ENCODE peak calls at places on chromosomes 13 and 19, in four cellular contexts. I is CD4-positive, CD25-positive, alpha-beta regulatory T cell; V is left ventricle myocardium inferior; C is fibroblast of lung. R is an unnamed sample.

GRCh38 chr19:34932494-34932893 is 5.8 kb downstream of the ZNF30 start:
- DNase-seq in C (no peak), I (no peak), V (no peak), R (no peak)

GRCh38 chr13:40981361-40981760 is 37.8 kb downstream of the ELF1 start:
- DNase-seq in I (no peak), V (no peak), C (no peak), R (no peak)

GRCh38 chr13:111110054-111110453 is 5.1 kb upstream of the ARHGEF7 start:
- DNase-seq in V (no peak), C (no peak), I (no peak), R (no peak)

GRCh38 chr13:29924951-29925350 is 74.5 kb upstream of the UBL3 start:
- DNase-seq in I (no peak), C (no peak), V (no peak), R (no peak)

GRCh38 chr13:113954046-113954841 is 19.6 kb downstream of the C13orf46 start:
- DNase-seq in I (no peak), C (no peak), V (peak; percentile 9), R (no peak)

GRCh38 chr19:12126707-12127106 is 13.4 kb downstream of the ZNF20 start:
- DNase-seq in C (no peak), I (no peak), V (no peak), R (no peak)

GRCh38 chr13:67792151-67792665 is 562.1 kb upstream of the PCDH9 start:
- DNase-seq in V (no peak), I (no peak), C (peak; percentile 2), R (no peak)

GRCh38 chr19:41408256-41408655 is 10.6 kb downstream of the BCKDHA start:
- DNase-seq in C (no peak), V (no peak), I (no peak), R (no peak)

GRCh38 chr13:75946746-75947397 is 310.7 kb downstream of the LMO7 start:
- DNase-seq in I (no peak), V (no peak), C (no peak), R (no peak)

GRCh38 chr19:44582581-44583265 is 30.6 kb upstream of the IGSF23 start:
- DNase-seq in C (no peak), I (no peak), V (no peak), R (no peak)

GRCh38 chr19:37362733-37363132 is 8.2 kb upstream of the ZNF527 start:
- DNase-seq in V (no peak), I (no peak), C (no peak), R (no peak)

GRCh38 chr13:46559272-46559805 is 6.4 kb downstream of the LRCH1 start:
- DNase-seq in C (peak; percentile 48), I (no peak), V (no peak), R (no peak)

GRCh38 chr13:112819816-112820215 is 130.0 kb downstream of the ATP11A start:
- DNase-seq in C (no peak), V (no peak), I (no peak), R (no peak)

GRCh38 chr19:1169921-1170885 is 3.9 kb downstream of the SBNO2 start:
- DNase-seq in I (no peak), C (peak; percentile 70), V (no peak), R (no peak)

GRCh38 chr19:33630880-33631627 is 9.3 kb downstream of the CHST8 start:
- DNase-seq in C (no peak), I (no peak), V (no peak), R (no peak)

GRCh38 chr19:2282062-2282861 is at the start of gene PEAK3:
- DNase-seq in I (no peak), V (peak; percentile 87), C (peak; percentile 57), R (peak; percentile 68)

GRCh38 chr19:51749979-51750378 is 1.7 kb downstream of the FPR1 start:
- DNase-seq in V (no peak), I (no peak), C (peak; percentile 67), R (no peak)

GRCh38 chr13:48624016-48624415 is 29.7 kb upstream of the CYSLTR2 start:
- DNase-seq in V (no peak), I (no peak), C (no peak), R (no peak)
- H3K4me1 ChIP-seq in V (peaks cover 26% of the 10 kb centered on the region), I (no peaks in the 10 kb centered on the region), C (no peaks in the 10 kb centered on the region), R (no peaks in the 10 kb centered on the region)

DNA sequence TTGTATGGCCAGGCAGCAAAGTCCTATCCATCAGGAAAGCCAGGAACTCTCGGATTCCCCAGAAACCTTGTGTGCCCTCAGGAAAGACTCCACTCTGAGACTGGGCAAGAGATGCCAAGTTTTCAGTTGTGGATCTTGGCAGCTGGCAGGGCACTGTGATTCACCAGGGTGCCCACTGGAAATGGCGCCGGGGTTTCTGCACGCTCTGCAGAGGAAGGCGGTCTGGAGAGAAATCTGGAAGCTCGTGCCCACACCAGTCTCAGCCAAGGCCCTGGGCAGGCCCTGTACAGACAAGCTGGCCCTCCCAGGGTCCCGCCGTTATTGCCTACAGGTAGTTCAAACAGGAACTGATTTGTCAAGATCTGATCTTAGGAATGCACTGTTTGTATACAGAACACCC is 4.9 kb downstream of the NAPA start:
- DNase-seq in C (no peak), I (no peak), V (no peak), R (no peak)
- H3K4me1 ChIP-seq in C (peaks cover 31% of the 10 kb centered on the region), I (peaks cover 45% of the 10 kb centered on the region), V (peaks cover 97% of the 10 kb centered on the region), R (peaks cover 33% of the 10 kb centered on the region)

GRCh38 chr13:45242524-45242923 is 41.7 kb upstream of the KCTD4 start:
- DNase-seq in V (no peak), C (no peak), I (no peak), R (no peak)

GRCh38 chr13:45242070-45242469 is 41.2 kb upstream of the KCTD4 start:
- DNase-seq in C (peak; percentile 37), V (no peak), I (no peak), R (no peak)

GRCh38 chr13:45238945-45239795 is 38.3 kb upstream of the KCTD4 start:
- DNase-seq in V (no peak), C (peak; percentile 77), I (no peak), R (no peak)

DNA sequence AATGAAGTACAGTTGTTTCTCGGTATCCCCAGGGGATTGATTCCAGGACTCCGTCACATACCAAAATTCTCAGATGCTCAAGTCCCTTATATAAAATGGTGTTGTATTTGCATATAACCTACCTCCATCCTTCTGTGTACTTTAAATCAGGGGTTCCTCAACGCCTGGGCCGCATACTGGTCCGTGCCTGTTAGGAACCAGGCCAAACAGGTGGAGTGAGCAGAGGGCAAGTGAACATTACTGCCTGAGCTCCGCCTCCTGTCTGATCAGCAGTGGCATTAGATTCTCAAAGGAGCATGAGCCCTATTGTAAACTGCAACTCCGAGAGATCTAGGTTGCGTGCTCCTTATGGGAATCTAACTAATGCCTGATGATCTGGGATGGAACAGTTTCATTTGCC is 42.2 kb upstream of the KCTD4 start:
- DNase-seq in I (no peak), C (no peak), V (no peak), R (no peak)
- H3K4me1 ChIP-seq in I (no peaks in the 10 kb centered on the region), C (no peaks in the 10 kb centered on the region), V (peaks cover 20% of the 10 kb centered on the region), R (no peaks in the 10 kb centered on the region)

GRCh38 chr19:32181356-32181920 is 164.0 kb upstream of the ZNF507 start:
- DNase-seq in I (no peak), V (no peak), C (no peak), R (no peak)
- H3K4me1 ChIP-seq in I (no peaks in the 10 kb centered on the region), V (no peaks in the 10 kb centered on the region), C (no peaks in the 10 kb centered on the region), R (no peaks in the 10 kb centered on the region)

GRCh38 chr13:20528451-20528850 is 2.8 kb upstream of the CRYL1 start:
- DNase-seq in C (no peak), I (no peak), V (no peak), R (no peak)

GRCh38 chr13:20525601-20526544 is at the start of gene CRYL1:
- DNase-seq in I (peak; percentile 66), V (peak; percentile 89), C (peak; percentile 62), R (peak; percentile 68)

GRCh38 chr13:20526664-20527063 is 1.0 kb upstream of the CRYL1 start:
- DNase-seq in C (peak; percentile 18), V (no peak), I (no peak), R (no peak)

GRCh38 chr13:20521388-20521787 is 4.3 kb downstream of the CRYL1 start:
- DNase-seq in V (no peak), I (no peak), C (no peak), R (no peak)

DNA sequence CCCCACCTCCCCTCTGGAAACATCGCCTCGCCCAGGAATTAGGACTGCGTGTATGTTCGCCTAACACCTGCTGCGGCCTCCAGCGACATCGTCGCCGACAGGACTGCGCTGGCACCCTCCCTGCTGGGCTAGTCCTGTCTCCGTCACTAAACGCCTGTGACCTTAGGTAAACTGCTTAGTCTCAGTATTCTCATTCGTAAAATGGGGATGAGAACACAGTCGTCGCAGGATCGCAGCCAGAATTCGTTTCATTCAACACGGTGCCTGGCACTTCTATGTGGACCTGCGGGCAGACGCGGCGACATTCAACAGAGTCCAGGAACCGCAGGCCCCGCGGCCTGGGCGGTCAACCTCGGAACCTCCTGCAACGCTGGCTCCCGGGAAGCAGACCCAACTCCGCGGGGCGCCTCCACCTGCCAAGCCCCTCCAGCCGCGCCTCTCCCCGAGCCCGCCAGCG is 485 bp downstream of the CRYL1 start:
- DNase-seq in C (peak; percentile 6), V (peak; percentile 46), I (no peak), R (no peak)
- H3K4me1 ChIP-seq in C (no peaks in the 10 kb centered on the region), V (peaks cover 27% of the 10 kb centered on the region), I (peaks cover 15% of the 10 kb centered on the region), R (peaks cover 13% of the 10 kb centered on the region)

GRCh38 chr19:47509170-47509847 is 5.6 kb downstream of the NAPA start:
- DNase-seq in I (no peak), C (no peak), V (no peak), R (no peak)

GRCh38 chr19:47512183-47512947 is 2.5 kb downstream of the NAPA start:
- DNase-seq in V (no peak), C (peak; percentile 5), I (no peak), R (no peak)

GRCh38 chr19:47511128-47511517 is 3.7 kb downstream of the NAPA start:
- DNase-seq in C (no peak), V (peak; percentile 63), I (no peak), R (no peak)

GRCh38 chr19:47511681-47512080 is 3.2 kb downstream of the NAPA start:
- DNase-seq in V (no peak), C (peak; percentile 16), I (no peak), R (no peak)

GRCh38 chr19:47510516-47511127 is 4.2 kb downstream of the NAPA start:
- DNase-seq in I (no peak), V (no peak), C (no peak), R (no peak)
- H3K4me1 ChIP-seq in I (peaks cover 47% of the 10 kb centered on the region), V (peaks cover 93% of the 10 kb centered on the region), C (peaks cover 31% of the 10 kb centered on the region), R (peaks cover 35% of the 10 kb centered on the region)

DNA sequence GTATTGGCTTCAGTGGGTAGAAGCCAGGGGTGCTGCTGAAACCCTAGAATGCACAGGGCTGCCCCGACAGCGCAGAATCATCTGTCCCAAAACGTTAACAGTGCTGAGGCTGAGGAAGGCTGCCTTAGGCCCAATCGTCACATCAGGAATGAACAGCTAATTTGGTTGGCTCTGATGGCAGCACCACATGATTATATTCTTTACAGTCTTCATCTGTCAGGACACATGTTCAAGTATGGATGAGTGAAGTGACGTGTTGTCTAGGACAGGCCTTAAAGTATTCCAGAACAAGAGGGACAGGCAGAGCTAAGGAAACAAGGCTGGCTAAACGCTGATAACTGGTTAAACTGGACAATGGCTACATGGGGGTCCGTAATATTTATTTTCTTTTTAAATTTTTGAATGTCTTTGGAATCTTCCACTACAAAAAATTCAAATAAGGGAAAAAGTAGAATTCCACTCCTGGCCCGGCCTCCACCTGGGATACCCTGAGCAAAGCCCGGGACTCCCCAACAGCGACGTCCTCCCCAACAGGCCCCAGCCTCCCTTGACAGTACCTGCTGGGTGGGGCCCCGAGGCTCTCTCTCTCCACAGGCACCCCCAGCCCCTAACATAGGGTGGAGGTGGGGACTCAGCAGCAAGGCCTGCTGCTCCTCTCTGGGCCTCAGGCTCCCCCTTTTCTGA is 14.8 kb upstream of the CCNP start:
- DNase-seq in V (no peak), C (no peak), I (no peak), R (no peak)
- H3K4me1 ChIP-seq in V (peaks cover 48% of the 10 kb centered on the region), C (no peaks in the 10 kb centered on the region), I (no peaks in the 10 kb centered on the region), R (no peaks in the 10 kb centered on the region)

R was measured in CD8-positive, alpha-beta memory T cell.